ENCODE peak calls at places on chromosomes 3 and 15, in four cellular contexts. N is CD4-positive, CD25-positive, alpha-beta regulatory T cell; K is breast epithelium; H is transverse colon. Y is an unnamed sample. For H3K9me3, the result is how much of the 10 kb centered on the place peaks cover.

GRCh38 chr3:33541918-33542317 is 101.7 kb upstream of the UBP1 start:
- DNase-seq in N (no peak), H (no peak), K (no peak), Y (no peak)

GRCh38 chr15:41020311-41020710 is 67.0 kb downstream of the CHAC1 start:
- DNase-seq in K (no peak), N (no peak), H (no peak), Y (no peak)

GRCh38 chr15:52558196-52558595 is 10.6 kb downstream of the ARPP19 start:
- DNase-seq in H (no peak), N (peak), K (no peak), Y (no peak)

GRCh38 chr15:90553248-90553745 is 23.6 kb downstream of the CRTC3 start:
- DNase-seq in H (no peak), K (no peak), N (no peak), Y (no peak)

GRCh38 chr3:78969483-78969882 is 798.3 kb downstream of the ROBO1 start:
- DNase-seq in H (no peak), K (no peak), N (no peak), Y (no peak)

GRCh38 chr3:31533169-31533870 is 595 bp downstream of the STT3B start:
- DNase-seq in N (peak), K (peak), H (peak), Y (peak)

GRCh38 chr3:126364130-126364695 is 7.0 kb upstream of the KLF15 start:
- DNase-seq in N (no peak), K (no peak), H (peak), Y (no peak)

GRCh38 chr3:57805674-57806073 is 49.6 kb downstream of the SLMAP start:
- DNase-seq in H (no peak), N (no peak), K (no peak), Y (no peak)

GRCh38 chr15:38130739-38131498 is 121.7 kb upstream of the SPRED1 start:
- DNase-seq in H (peak), K (peak), N (no peak), Y (peak)

DNA sequence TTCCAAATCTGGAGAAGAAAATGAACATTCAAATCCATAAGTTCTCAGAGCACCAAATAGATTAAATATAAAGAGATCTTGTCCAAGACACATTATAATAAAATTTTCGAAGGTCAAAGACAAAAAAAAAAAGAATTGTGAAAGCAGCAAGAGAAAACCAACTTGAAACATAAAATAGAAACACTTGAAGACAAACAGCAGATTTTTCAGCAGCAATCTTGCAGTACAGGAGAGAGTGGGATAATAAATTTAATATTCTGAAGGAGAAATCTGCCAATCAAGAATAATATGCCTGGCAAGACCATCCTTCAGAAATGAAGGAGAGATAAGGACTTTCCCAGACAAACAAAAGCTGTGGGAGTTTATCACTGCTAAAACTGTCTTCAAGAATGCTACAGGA is 150.5 kb upstream of the COL8A1 start:
- DNase-seq in N (no peak), H (no peak), K (no peak), Y (no peak)
- H3K9me3 ChIP-seq in N (under half), H (under half), K (under half), Y (under half)

GRCh38 chr15:69921626-69922624 is 175.8 kb downstream of the TLE3 start:
- DNase-seq in K (no peak), N (no peak), H (no peak), Y (no peak)

GRCh38 chr15:69924531-69924930 is 173.2 kb downstream of the TLE3 start:
- DNase-seq in H (no peak), N (no peak), K (no peak), Y (no peak)

GRCh38 chr15:69926721-69927120 is 171.0 kb downstream of the TLE3 start:
- DNase-seq in H (no peak), N (no peak), K (no peak), Y (no peak)

GRCh38 chr15:69929905-69930630 is 167.6 kb downstream of the TLE3 start:
- DNase-seq in H (no peak), K (no peak), N (no peak), Y (no peak)

DNA sequence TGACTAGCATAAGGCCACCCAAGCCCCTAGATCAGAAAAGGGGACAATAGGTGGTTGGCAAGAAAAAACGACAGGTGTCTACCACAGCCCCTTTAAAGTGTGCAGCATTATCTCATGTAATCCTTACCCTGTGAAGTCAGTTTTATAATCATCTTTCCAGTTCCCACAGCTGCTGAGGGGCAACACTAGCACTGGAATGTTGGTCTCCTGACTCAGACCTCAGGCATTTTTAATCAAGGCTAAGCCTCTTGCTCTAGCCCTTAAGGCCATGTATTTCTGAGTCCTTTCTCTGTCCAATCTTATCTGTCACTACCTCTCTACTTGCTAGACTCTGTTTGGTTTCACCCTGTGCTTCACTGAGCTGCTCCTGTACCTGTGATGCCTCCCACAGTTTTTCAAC is 171.7 kb downstream of the TLE3 start:
- DNase-seq in K (no peak), H (no peak), N (no peak), Y (no peak)
- H3K9me3 ChIP-seq in K (under half), H (under half), N (under half), Y (under half)

GRCh38 chr3:84194032-84194431 is 764.8 kb upstream of the CADM2 start:
- DNase-seq in K (no peak), N (no peak), H (no peak), Y (no peak)
- H3K9me3 ChIP-seq in K (under half), N (under half), H (under half), Y (under half)

DNA sequence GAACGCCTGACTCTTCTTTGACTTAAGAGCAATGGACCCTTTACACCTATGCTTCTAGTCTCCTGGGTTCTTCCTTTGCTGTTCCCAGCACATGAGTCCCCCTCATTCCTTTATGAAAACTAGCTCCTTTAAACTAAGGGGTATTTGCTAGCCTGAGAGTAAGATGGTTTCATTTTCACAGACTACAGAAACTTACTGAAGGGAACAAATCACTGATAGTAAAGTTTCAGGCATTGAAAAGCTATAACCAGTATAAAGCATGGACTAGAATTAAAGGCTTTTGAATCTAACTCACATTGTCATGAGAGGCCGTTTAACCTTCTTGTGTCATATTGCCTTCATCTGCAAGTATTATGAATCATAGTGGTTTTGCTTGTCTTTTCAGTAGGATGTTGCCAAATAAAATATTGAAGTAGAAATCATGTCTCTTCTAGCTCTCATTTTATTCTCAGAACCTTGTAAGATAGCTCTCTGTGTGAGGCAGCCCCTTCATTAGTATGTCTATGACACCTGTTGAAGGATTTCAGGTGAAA is 765.9 kb downstream of the NR2F2 start:
- DNase-seq in H (no peak), N (no peak), K (no peak), Y (no peak)
- H3K9me3 ChIP-seq in H (under half), N (under half), K (under half), Y (under half)

GRCh38 chr3:14363976-14364375 is 38.4 kb upstream of the SLC6A6 start:
- DNase-seq in H (no peak), N (no peak), K (no peak), Y (no peak)
- H3K9me3 ChIP-seq in H (under half), N (under half), K (under half), Y (under half)

GRCh38 chr3:20808864-20809263 is 622.9 kb upstream of the SGO1 start:
- DNase-seq in K (no peak), N (no peak), H (no peak), Y (no peak)
- H3K9me3 ChIP-seq in K (under half), N (under half), H (under half), Y (under half)

DNA sequence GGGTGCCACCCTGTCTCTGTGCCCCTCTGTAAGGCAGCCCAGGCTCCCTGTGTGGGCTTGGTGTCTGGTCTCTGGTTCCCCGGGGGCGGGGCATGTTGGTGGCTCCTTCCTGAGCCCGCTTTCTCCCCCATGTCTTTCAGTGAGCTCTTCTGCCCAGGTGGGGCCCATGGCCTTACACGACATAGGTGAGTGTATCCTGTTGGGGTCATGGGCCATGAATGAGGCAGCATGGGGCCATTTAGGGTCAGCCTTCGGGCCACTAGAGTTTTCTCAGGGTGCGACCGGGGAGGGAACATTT is 195.1 kb downstream of the UBE3A start:
- DNase-seq in K (peak), N (no peak), H (peak), Y (peak)
- H3K9me3 ChIP-seq in K (half or more), N (half or more), H (under half), Y (under half)

GRCh38 chr15:22253676-22254408 is 173.5 kb downstream of the OR4M2 start:
- DNase-seq in H (no peak), K (no peak), N (no peak), Y (no peak)

GRCh38 chr15:22258402-22259150 is 178.2 kb downstream of the OR4M2 start:
- DNase-seq in N (no peak), H (no peak), K (no peak), Y (no peak)

GRCh38 chr15:22257047-22257667 is 176.8 kb downstream of the OR4M2 start:
- DNase-seq in H (no peak), K (no peak), N (no peak), Y (no peak)

GRCh38 chr15:22259881-22260421 is 179.6 kb downstream of the OR4M2 start:
- DNase-seq in H (no peak), N (no peak), K (no peak), Y (no peak)

GRCh38 chr15:22257668-22258401 is 177.5 kb downstream of the OR4M2 start:
- DNase-seq in K (no peak), H (no peak), N (no peak), Y (no peak)
- H3K9me3 ChIP-seq in K (under half), H (under half), N (under half), Y (under half)

GRCh38 chr3:177948716-177949422 is 587.4 kb upstream of the KCNMB2 start:
- DNase-seq in N (no peak), H (no peak), K (no peak), Y (no peak)

GRCh38 chr3:177947901-177948300 is 588.3 kb upstream of the KCNMB2 start:
- DNase-seq in N (no peak), K (no peak), H (no peak), Y (no peak)

GRCh38 chr3:177946515-177946914 is 589.7 kb upstream of the KCNMB2 start:
- DNase-seq in H (no peak), K (no peak), N (no peak), Y (no peak)

GRCh38 chr3:177945999-177946398 is 590.2 kb upstream of the KCNMB2 start:
- DNase-seq in H (no peak), K (no peak), N (no peak), Y (no peak)

GRCh38 chr3:177946965-177947364 is 589.3 kb upstream of the KCNMB2 start:
- DNase-seq in N (no peak), H (no peak), K (no peak), Y (no peak)
- H3K9me3 ChIP-seq in N (under half), H (under half), K (under half), Y (under half)

Y was measured in suprapubic skin.